ENCODE peak calls at places on chromosome 5, in four cellular contexts. B is K562, O is H1, A is GM12878. C is an unnamed sample.

GRCh38 chr5:10562202-10563131 is 1.4 kb upstream of the ANKRD33B start:
- DNase-seq in B (peak), O (no peak), A (peak), C (no peak)

GRCh38 chr5:180118391-180118791 is 46.8 kb upstream of the RNF130 start:
- DNase-seq in O (no peak), A (no peak), B (no peak), C (no peak)

GRCh38 chr5:132008961-132009680 is 2.3 kb downstream of the ACSL6 start:
- DNase-seq in O (no peak), A (no peak), B (peak), C (no peak)

GRCh38 chr5:180156141-180156540 is 52.9 kb downstream of the RASGEF1C start:
- DNase-seq in B (no peak), A (no peak), O (no peak), C (peak)

GRCh38 chr5:16935271-16936149 is 578 bp downstream of the MYO10 start:
- DNase-seq in O (peak), A (no peak), B (no peak), C (peak)

GRCh38 chr5:147782053-147783028 is at the start of gene JAKMIP2:
- DNase-seq in A (peak), O (peak), B (peak), C (peak)

GRCh38 chr5:125630260-125630659 is 792.9 kb upstream of the GRAMD2B start:
- DNase-seq in B (no peak), A (no peak), O (no peak), C (no peak)

GRCh38 chr5:41574391-41574790 is 64.0 kb upstream of the PLCXD3 start:
- DNase-seq in B (no peak), O (no peak), A (no peak), C (no peak)

GRCh38 chr5:89901983-89902382 is 507.6 kb downstream of the CETN3 start:
- DNase-seq in A (no peak), O (no peak), B (no peak), C (no peak)

GRCh38 chr5:160905285-160905684 is 53.3 kb upstream of the ATP10B start:
- DNase-seq in B (no peak), A (no peak), O (no peak), C (no peak)

GRCh38 chr5:143896981-143897380 is 85.0 kb downstream of the HMHB1 start:
- DNase-seq in O (no peak), B (no peak), A (no peak), C (no peak)

GRCh38 chr5:61625682-61626620 is 293.9 kb downstream of the ZSWIM6 start:
- DNase-seq in A (no peak), B (peak), O (peak), C (no peak)

GRCh38 chr5:143331956-143332355 is 71.5 kb downstream of the NR3C1 start:
- DNase-seq in B (no peak), O (no peak), A (no peak), C (no peak)

GRCh38 chr5:164799391-164799790 is 1294.0 kb downstream of the MAT2B start:
- DNase-seq in A (no peak), O (no peak), B (no peak), C (no peak)

GRCh38 chr5:178350361-178351220 is 118.0 kb upstream of the PHYKPL start:
- DNase-seq in A (no peak), B (no peak), O (no peak), C (peak)

GRCh38 chr5:115844321-115844817 is 2.6 kb downstream of the AP3S1 start:
- DNase-seq in B (no peak), A (no peak), O (no peak), C (no peak)

GRCh38 chr5:169202969-169203368 is 98.0 kb downstream of the SLIT3 start:
- DNase-seq in O (no peak), B (no peak), A (no peak), C (no peak)

GRCh38 chr5:53069626-53070025 is 39.9 kb downstream of the MOCS2 start:
- DNase-seq in B (no peak), O (no peak), A (no peak), C (no peak)

GRCh38 chr5:42507451-42508092 is 84.3 kb downstream of the GHR start:
- DNase-seq in B (no peak), A (no peak), O (no peak), C (no peak)

GRCh38 chr5:74261906-74262305 is 378.6 kb downstream of the ENC1 start:
- DNase-seq in B (no peak), O (no peak), A (no peak), C (no peak)

GRCh38 chr5:157479612-157480510 is 19.8 kb downstream of the NIPAL4 start:
- DNase-seq in O (no peak), A (no peak), B (no peak), C (no peak)

GRCh38 chr5:107831612-107832395 is 161.1 kb upstream of the EFNA5 start:
- DNase-seq in O (no peak), A (no peak), B (no peak), C (no peak)

GRCh38 chr5:132294728-132295504 is 722 bp downstream of the SLC22A4 start:
- DNase-seq in B (peak), A (no peak), O (no peak), C (no peak)

DNA sequence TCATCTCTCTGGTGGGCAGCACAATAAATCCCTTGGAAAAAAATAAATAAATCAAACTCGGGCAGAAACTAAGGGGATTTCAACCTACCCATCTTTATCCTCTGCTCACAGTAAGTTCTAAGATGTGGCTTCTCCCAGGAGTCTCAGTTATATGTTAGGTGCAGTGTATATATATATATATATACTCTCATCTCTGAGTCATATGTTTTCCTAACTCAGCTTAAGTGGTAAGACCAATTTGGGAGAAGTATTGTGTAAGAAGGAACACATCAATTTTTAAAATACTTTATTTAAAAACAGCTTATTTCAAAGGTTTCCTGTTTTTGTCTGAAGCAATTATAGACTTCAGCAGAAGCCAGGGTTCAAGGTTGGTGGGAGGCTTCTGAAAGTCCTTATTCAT is 20.3 kb upstream of the OSMR start:
- DNase-seq in B (no peak), O (no peak), A (no peak), C (no peak)
- TF ChIP-seq NRF1 in B (no peak), O (no peak), A (no peak), C (no peak)

DNA sequence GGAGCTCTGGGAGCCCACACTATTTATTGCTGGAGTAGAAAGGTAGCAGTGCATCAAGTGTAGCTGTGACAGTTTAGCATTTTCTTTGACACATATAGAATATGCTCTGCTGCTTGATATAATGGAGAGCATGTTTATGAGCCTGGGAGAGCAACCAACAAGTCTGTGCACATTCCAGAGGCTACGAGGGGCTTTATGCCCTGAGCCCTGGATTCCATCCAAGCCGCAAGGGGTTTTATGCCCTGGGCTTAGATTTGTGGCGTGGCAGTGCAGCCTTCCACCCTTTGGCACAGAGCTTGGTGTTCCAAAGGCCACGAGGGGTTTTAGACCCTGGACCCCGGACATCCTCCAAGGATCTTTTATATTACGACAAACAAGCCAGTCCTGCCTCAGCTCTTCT is 14.6 kb downstream of the CDH6 start:
- DNase-seq in A (no peak), B (no peak), O (no peak), C (no peak)
- TF ChIP-seq EP300 in A (no peak), B (no peak), O (no peak), C (no peak)

DNA sequence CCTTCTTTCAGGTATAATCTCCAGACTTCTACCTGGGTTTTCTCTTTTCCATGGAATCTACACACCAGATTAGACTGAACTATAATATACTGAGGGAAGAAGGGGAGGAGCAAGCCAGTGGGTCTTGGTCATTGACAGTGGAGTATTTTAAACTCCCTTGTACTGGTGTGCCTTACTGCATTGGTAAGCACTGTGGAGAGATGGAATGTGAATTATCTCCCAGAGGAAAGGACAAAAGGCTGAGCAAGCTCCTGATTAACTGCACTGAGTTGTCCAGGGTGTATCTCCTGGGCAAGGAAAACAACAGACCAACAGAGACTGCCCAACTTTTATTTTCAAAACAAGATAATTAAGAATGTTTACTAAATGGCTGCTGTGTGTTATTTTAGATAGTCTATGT is 29.8 kb upstream of the SLCO6A1 start:
- DNase-seq in O (no peak), A (no peak), B (no peak), C (no peak)
- TF ChIP-seq YY1 in O (no peak), A (no peak), B (no peak), C (no peak)

GRCh38 chr5:65395526-65396155 is 86.1 kb downstream of the ADAMTS6 start:
- DNase-seq in A (no peak), B (no peak), O (no peak), C (no peak)
- TF ChIP-seq NRF1 in A (no peak), B (no peak), O (no peak), C (no peak)

GRCh38 chr5:135133698-135134515 is 99.9 kb upstream of the PITX1 start:
- DNase-seq in A (no peak), B (peak), O (no peak), C (no peak)

GRCh38 chr5:135133181-135133580 is 99.2 kb upstream of the PITX1 start:
- DNase-seq in B (no peak), A (no peak), O (no peak), C (no peak)

GRCh38 chr5:135137146-135137915 is 103.3 kb upstream of the PITX1 start:
- DNase-seq in B (no peak), O (no peak), A (no peak), C (no peak)

GRCh38 chr5:135134686-135135381 is 100.8 kb upstream of the PITX1 start:
- DNase-seq in O (no peak), A (no peak), B (no peak), C (no peak)

GRCh38 chr5:135135530-135136201 is 101.6 kb upstream of the PITX1 start:
- DNase-seq in A (no peak), O (no peak), B (peak), C (no peak)
- TF ChIP-seq EP300 in A (no peak), O (no peak), B (peak), C (no peak)

GRCh38 chr5:145780961-145781360 is 54.2 kb downstream of the PRELID2 start:
- DNase-seq in A (no peak), O (no peak), B (no peak), C (no peak)
- TF ChIP-seq YY1 in A (no peak), O (no peak), B (no peak), C (no peak)

DNA sequence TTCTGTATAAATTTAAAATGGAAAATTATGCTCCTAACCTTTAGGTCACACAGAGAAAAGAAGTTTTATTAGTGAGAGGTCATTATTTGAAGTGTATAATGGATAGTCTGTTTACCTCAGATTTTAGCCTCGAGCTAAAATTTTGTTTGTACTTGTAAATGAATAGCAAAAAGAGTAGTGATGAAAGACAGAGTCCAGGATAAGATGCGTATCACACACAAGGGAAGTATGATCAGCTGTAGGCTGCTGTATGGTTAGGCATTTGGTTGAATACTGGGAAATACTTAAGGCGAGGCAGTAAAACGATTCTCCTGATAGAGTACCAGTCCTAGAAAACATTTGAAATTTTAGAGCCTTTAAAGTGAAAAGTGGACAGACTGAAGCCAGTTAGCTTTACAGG is 92.7 kb downstream of the FBXL7 start:
- DNase-seq in A (no peak), B (no peak), O (no peak), C (peak)
- TF ChIP-seq NRF1 in A (no peak), B (no peak), O (no peak), C (no peak)

GRCh38 chr5:149448831-149449714 is 70.0 kb upstream of the IL17B start:
- DNase-seq in B (peak), O (no peak), A (no peak), C (no peak)

GRCh38 chr5:149450199-149450598 is 71.1 kb upstream of the IL17B start:
- DNase-seq in A (no peak), O (no peak), B (no peak), C (no peak)

GRCh38 chr5:149453618-149454415 is 74.7 kb upstream of the IL17B start:
- DNase-seq in B (no peak), A (no peak), O (no peak), C (no peak)

GRCh38 chr5:149452665-149453617 is 73.8 kb upstream of the IL17B start:
- DNase-seq in A (no peak), B (no peak), O (no peak), C (no peak)

DNA sequence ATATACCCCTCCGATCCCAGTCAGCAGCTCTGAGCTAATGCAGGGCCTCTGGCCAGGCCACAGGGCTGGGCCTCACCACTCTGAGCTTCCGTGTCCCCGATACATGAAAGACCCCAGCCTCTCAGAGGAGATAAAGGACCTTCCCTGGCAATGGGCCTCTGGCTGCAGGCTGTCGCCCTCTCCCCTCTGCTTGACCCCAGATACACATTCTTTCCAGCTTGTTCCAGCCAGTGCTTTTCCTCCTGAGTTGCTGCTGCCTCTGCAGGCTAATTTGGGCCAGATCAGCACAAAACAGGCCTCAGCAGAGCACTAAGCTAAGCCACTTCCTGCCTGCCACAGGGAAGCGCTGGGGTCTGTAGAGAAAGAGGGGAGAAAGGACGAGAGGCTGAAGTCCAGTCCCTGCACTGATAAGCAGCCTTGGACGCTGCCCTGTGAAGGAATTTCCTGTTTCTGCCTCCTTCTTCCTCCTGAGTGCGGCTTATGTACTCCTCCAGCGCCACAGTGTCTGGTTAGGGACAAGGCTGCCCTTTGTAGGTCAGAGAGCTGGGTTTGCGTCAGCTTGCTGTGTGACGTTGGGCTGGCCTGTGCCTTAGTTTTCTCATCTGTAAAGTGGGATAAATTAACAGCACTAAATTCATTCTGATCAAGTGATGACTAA is 73.0 kb upstream of the IL17B start:
- DNase-seq in O (no peak), B (peak), A (no peak), C (peak)
- TF ChIP-seq EP300 in O (no peak), B (peak), A (no peak), C (no peak)